ENCODE peak calls at places on chromosome 1, in eight cellular contexts. Y, M, T, Q, I, D, K and Z are unnamed samples.

GRCh38 chr1:27864264-27864895 is 8.0 kb upstream of the THEMIS2 start:
- DNase-seq in Y (no peak), M (no peak), K (no peak), I (no peak), T (no peak), Q (no peak), D (no peak), Z (no peak)

GRCh38 chr1:186050360-186050759 is 316.2 kb downstream of the HMCN1 start:
- DNase-seq in K (no peak), T (no peak), Q (no peak), I (no peak), M (no peak), D (no peak), Y (no peak), Z (no peak)

GRCh38 chr1:63802109-63802508 is 28.3 kb downstream of the ROR1 start:
- DNase-seq in T (no peak), K (no peak), D (no peak), Q (no peak), Y (no peak), I (no peak), M (no peak), Z (no peak)

GRCh38 chr1:151311589-151312331 is 15.5 kb downstream of the PI4KB start:
- DNase-seq in K (no peak), Y (peak; percentile 68), M (no peak), I (peak; percentile 99), D (no peak), Q (peak; percentile 87), T (no peak), Z (peak; percentile 94)

GRCh38 chr1:221777434-221778072 is 35.7 kb upstream of the DUSP10 start:
- DNase-seq in I (peak; percentile 49), Y (no peak), D (no peak), T (peak; percentile 82), M (no peak), K (no peak), Q (no peak), Z (no peak)

GRCh38 chr1:68949999-68950398 is 453.1 kb upstream of the DEPDC1 start:
- DNase-seq in I (no peak), Y (no peak), K (no peak), D (no peak), M (no peak), T (no peak), Q (no peak), Z (no peak)

GRCh38 chr1:30615076-30615795 is 108.1 kb downstream of the MATN1 start:
- DNase-seq in M (no peak), Q (no peak), D (no peak), T (no peak), Y (no peak), I (no peak), K (no peak), Z (no peak)

GRCh38 chr1:182126272-182126800 is 64.8 kb upstream of the ZNF648 start:
- DNase-seq in Y (no peak), M (no peak), T (no peak), D (no peak), K (no peak), Q (no peak), I (peak; percentile 12), Z (no peak)

GRCh38 chr1:39195166-39196111 is 9.1 kb upstream of the MACF1 start:
- DNase-seq in K (no peak), I (no peak), Q (no peak), M (no peak), Y (no peak), T (no peak), D (no peak), Z (no peak)

GRCh38 chr1:183633676-183634343 is 1.8 kb downstream of the ARPC5 start:
- DNase-seq in T (peak; percentile 82), M (peak; percentile 72), Q (no peak), Y (no peak), I (peak; percentile 52), K (no peak), D (no peak), Z (no peak)

GRCh38 chr1:86061660-86062059 is 94.9 kb downstream of the COL24A1 start:
- DNase-seq in Y (no peak), Q (peak; percentile 18), I (no peak), M (no peak), T (no peak), K (no peak), D (no peak), Z (no peak)

GRCh38 chr1:192489046-192489445 is 86.5 kb upstream of the RGS1 start:
- DNase-seq in D (no peak), T (no peak), K (no peak), M (no peak), I (no peak), Y (no peak), Q (no peak), Z (no peak)

GRCh38 chr1:43706598-43707190 is 642 bp upstream of the ST3GAL3 start:
- DNase-seq in D (no peak), M (peak; percentile 84), K (no peak), T (peak; percentile 27), Q (peak; percentile 23), Y (peak; percentile 23), I (peak; percentile 36), Z (no peak)

GRCh38 chr1:46646331-46646730 is 21.8 kb downstream of the ATPAF1 start:
- DNase-seq in Q (no peak), K (no peak), Y (no peak), T (no peak), I (no peak), D (no peak), M (no peak), Z (no peak)

GRCh38 chr1:169729991-169730390 is 3.9 kb downstream of the SELE start:
- DNase-seq in Q (no peak), M (no peak), K (no peak), I (no peak), Y (no peak), T (no peak), D (no peak), Z (no peak)

GRCh38 chr1:235649722-235650163 is at the start of gene GNG4:
- DNase-seq in T (no peak), D (no peak), Q (no peak), Y (no peak), I (no peak), M (peak; percentile 75), K (no peak), Z (peak; percentile 46)

GRCh38 chr1:192951961-192952460 is 107.1 kb downstream of the UCHL5 start:
- DNase-seq in T (peak; percentile 90), D (no peak), Q (no peak), K (no peak), I (no peak), Y (no peak), M (no peak), Z (peak; percentile 74)

GRCh38 chr1:241276391-241276790 is 80.6 kb downstream of the RGS7 start:
- DNase-seq in Y (no peak), Q (no peak), I (no peak), T (no peak), D (no peak), K (no peak), M (no peak), Z (no peak)

GRCh38 chr1:25711555-25712298 is 88.3 kb upstream of the SELENON start:
- DNase-seq in M (no peak), Y (no peak), D (peak; percentile 77), K (no peak), I (peak; percentile 36), Q (peak; percentile 40), T (no peak), Z (peak; percentile 72)

GRCh38 chr1:150561830-150562367 is 12.7 kb downstream of the ADAMTSL4 start:
- DNase-seq in Q (peak; percentile 96), I (peak; percentile 97), K (peak; percentile 96), Y (peak; percentile 93), T (peak; percentile 95), M (peak; percentile 98), D (peak; percentile 97), Z (peak; percentile 98)

GRCh38 chr1:70140343-70140742 is 65.0 kb downstream of the LRRC40 start:
- DNase-seq in Q (no peak), T (no peak), K (no peak), Y (no peak), M (no peak), D (no peak), I (no peak), Z (no peak)

GRCh38 chr1:223708651-223709268 is 3.6 kb upstream of the CAPN2 start:
- DNase-seq in I (no peak), Q (peak; percentile 35), M (no peak), D (no peak), Y (no peak), K (no peak), T (no peak), Z (no peak)
- H3K4me1 ChIP-seq in I (peaks cover 16% of the 10 kb centered on the region), Q (peaks cover 28% of the 10 kb centered on the region), M (no peaks in the 10 kb centered on the region), D (peaks cover 46% of the 10 kb centered on the region), Y (peaks cover 7% of the 10 kb centered on the region), K (no peaks in the 10 kb centered on the region), T (peaks cover 19% of the 10 kb centered on the region), Z (peaks cover 44% of the 10 kb centered on the region)

DNA sequence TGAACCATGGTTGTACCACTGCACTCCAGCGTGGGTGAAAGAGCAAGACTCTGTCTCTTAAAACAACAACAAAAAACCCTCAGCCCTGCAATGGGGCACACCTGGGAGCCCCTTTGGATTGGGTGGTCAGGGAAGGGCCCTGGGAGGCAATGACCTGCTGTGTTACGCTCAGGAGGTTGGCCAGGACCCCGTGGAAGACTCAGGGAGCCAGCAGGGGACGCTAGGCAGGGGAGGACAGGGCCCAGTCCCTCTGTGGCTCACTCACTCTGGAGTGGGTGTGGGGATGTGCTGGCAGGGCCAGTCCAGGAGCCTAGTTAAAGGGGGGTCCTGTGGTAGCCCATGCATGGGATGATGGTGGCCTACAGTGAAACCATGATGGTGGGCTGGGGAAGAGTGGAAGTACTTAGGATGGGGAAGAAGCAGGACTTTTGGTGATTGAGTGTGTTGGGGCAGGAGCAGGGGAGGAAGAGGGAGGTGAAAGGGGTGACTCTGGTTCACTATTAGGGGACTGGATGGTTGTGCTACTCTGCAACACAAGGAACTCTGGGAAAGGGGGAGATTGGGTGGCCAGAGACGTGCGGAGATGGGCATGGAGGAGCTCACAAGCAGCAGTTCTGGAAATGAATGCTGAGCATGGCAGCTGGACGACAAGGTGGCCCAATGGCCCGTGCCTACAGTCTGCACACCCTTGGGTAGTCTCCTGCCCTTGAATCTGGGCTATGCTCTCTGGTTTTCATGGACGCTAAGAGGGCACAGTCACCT is 56.3 kb upstream of the FAM20B start:
- DNase-seq in T (no peak), Q (no peak), K (no peak), Y (no peak), I (no peak), M (no peak), D (no peak), Z (no peak)
- H3K4me1 ChIP-seq in T (peaks cover 54% of the 10 kb centered on the region), Q (no peaks in the 10 kb centered on the region), K (no peaks in the 10 kb centered on the region), Y (no peaks in the 10 kb centered on the region), I (no peaks in the 10 kb centered on the region), M (no peaks in the 10 kb centered on the region), D (no peaks in the 10 kb centered on the region), Z (no peaks in the 10 kb centered on the region)

DNA sequence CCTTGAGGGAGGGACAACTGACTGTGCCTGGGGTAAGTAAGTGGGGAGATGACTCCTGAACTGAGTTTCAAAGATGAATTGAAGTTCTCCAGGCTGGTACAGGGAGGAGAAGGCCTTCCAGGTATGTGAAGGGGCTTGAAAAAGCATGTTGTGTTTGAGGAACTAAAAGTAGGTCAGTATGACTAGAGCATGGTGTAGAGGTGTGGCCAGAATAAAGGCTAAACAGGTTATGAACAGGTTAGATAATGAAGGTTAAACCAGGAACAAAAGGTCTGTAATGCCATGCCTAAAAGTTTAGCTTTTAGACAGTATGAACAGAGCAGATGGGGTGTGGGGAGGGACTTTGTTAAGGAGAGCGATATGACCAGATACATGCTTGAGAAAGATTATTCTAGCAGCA is 7.3 kb upstream of the CLSPN start:
- DNase-seq in D (no peak), M (no peak), Q (no peak), K (no peak), I (no peak), Y (no peak), T (no peak), Z (no peak)
- H3K4me1 ChIP-seq in D (no peaks in the 10 kb centered on the region), M (no peaks in the 10 kb centered on the region), Q (no peaks in the 10 kb centered on the region), K (no peaks in the 10 kb centered on the region), I (no peaks in the 10 kb centered on the region), Y (no peaks in the 10 kb centered on the region), T (peaks cover 11% of the 10 kb centered on the region), Z (no peaks in the 10 kb centered on the region)

GRCh38 chr1:160209656-160210046 is 4.5 kb downstream of the PEA15 start:
- DNase-seq in D (no peak), Y (peak; percentile 43), T (no peak), Q (no peak), I (no peak), K (no peak), M (peak; percentile 50), Z (no peak)
- H3K4me1 ChIP-seq in D (peaks cover 49% of the 10 kb centered on the region), Y (peaks cover 7% of the 10 kb centered on the region), T (peaks cover 15% of the 10 kb centered on the region), Q (peaks cover 36% of the 10 kb centered on the region), I (no peaks in the 10 kb centered on the region), K (peaks cover 24% of the 10 kb centered on the region), M (peaks cover 52% of the 10 kb centered on the region), Z (no peaks in the 10 kb centered on the region)